ENCODE peak calls at places on chromosomes 12 and 14, in nine cellular contexts. M is OCI-LY7, P is testis, Z is WERI-Rb-1, X is thoracic aorta, T is mammary epithelial cell, G is neural progenitor cell, U is colonic mucosa, W is fibroblast of lung. L is an unnamed sample.

GRCh38 chr12:92899388-92900001 is 29.6 kb downstream of the EEA1 start:
- DNase-seq in M (no peak), P (peak; percentile 53), Z (no peak), X (peak; percentile 70), T (peak; percentile 95), G (peak; percentile 34), U (peak; percentile 53), W (peak; percentile 99), L (no peak)

GRCh38 chr12:51678086-51678724 is 87.2 kb downstream of the SCN8A start:
- DNase-seq in M (peak; percentile 40), P (peak; percentile 28), Z (peak; percentile 45), X (no peak), T (peak; percentile 31), G (peak; percentile 44), U (peak; percentile 61), W (peak; percentile 52), L (peak; percentile 7)

GRCh38 chr14:65258391-65258790 is 154.1 kb upstream of the FUT8 start:
- DNase-seq in M (no peak), P (no peak), Z (no peak), X (no peak), T (peak; percentile 80), G (no peak), U (no peak), W (peak; percentile 91), L (no peak)

GRCh38 chr12:69733638-69734037 is 5.0 kb upstream of the RAB3IP start:
- DNase-seq in M (no peak), P (no peak), Z (no peak), X (no peak), T (no peak), G (no peak), U (no peak), W (no peak), L (no peak)

GRCh38 chr14:43540948-43541347 is 966.1 kb downstream of the FSCB start:
- DNase-seq in M (no peak), P (no peak), Z (peak; percentile 24), X (no peak), T (no peak), G (peak; percentile 5), U (no peak), W (no peak), L (no peak)

GRCh38 chr14:58245562-58245961 is 919 bp downstream of the PSMA3 start:
- DNase-seq in M (peak; percentile 27), P (no peak), Z (no peak), X (no peak), T (no peak), G (no peak), U (no peak), W (no peak), L (no peak)

GRCh38 chr12:101172316-101172715 is 37.7 kb downstream of the SLC5A8 start:
- DNase-seq in M (peak; percentile 3), P (peak; percentile 67), Z (peak; percentile 23), X (no peak), T (peak; percentile 11), G (peak; percentile 71), U (peak; percentile 23), W (peak; percentile 3), L (no peak)

GRCh38 chr12:110694330-110694891 is 5.5 kb upstream of the HVCN1 start:
- DNase-seq in M (no peak), P (no peak), Z (peak; percentile 54), X (no peak), T (no peak), G (no peak), U (no peak), W (no peak), L (no peak)

GRCh38 chr12:119725523-119725922 is 57.6 kb downstream of the PRKAB1 start:
- DNase-seq in M (no peak), P (peak; percentile 37), Z (no peak), X (no peak), T (no peak), G (no peak), U (no peak), W (peak; percentile 8), L (no peak)

GRCh38 chr12:243381-243780 is 19.3 kb downstream of the SLC6A13 start:
- DNase-seq in M (no peak), P (no peak), Z (no peak), X (no peak), T (no peak), G (no peak), U (no peak), W (peak; percentile 23), L (no peak)

GRCh38 chr12:108604208-108604941 is 6.5 kb upstream of the TMEM119 start:
- DNase-seq in M (no peak), P (no peak), Z (no peak), X (no peak), T (no peak), G (peak; percentile 22), U (no peak), W (no peak), L (no peak)

GRCh38 chr14:41597647-41598046 is 9.0 kb upstream of the LRFN5 start:
- DNase-seq in M (no peak), P (peak; percentile 81), Z (no peak), X (no peak), T (no peak), G (no peak), U (no peak), W (no peak), L (no peak)

GRCh38 chr12:52268212-52268611 is 6.2 kb upstream of the KRT86 start:
- DNase-seq in M (no peak), P (no peak), Z (no peak), X (no peak), T (peak; percentile 59), G (no peak), U (no peak), W (peak; percentile 54), L (no peak)

GRCh38 chr12:11894890-11895289 is 175.8 kb upstream of the BCL2L14 start:
- DNase-seq in M (peak; percentile 92), P (no peak), Z (no peak), X (no peak), T (no peak), G (peak; percentile 44), U (no peak), W (no peak), L (no peak)

GRCh38 chr12:110266381-110266909 is 14.6 kb upstream of the ATP2A2 start:
- DNase-seq in M (no peak), P (no peak), Z (no peak), X (no peak), T (no peak), G (no peak), U (no peak), W (no peak), L (no peak)

DNA sequence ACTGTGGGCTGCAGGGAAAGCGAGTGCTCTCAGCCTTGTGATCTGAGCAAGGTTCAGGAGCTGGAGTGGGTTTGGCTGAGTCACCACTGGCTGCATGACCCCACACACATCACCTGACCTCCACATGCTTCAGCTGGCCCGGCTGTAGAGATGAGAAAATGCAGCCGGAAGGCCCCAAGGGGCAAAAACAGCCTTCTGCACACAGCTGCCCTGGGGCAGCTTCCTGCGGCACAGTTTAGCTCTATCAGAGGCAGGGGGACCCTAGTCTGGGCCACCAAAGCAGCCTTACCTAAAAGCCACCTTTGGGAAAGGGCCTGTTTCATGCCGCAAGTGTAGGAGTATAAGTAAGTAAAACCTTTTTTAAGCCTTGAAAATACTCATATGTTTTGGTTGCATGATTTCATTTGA is 123.3 kb downstream of the SSPN start:
- DNase-seq in M (peak; percentile 74), P (peak; percentile 80), Z (no peak), X (no peak), T (peak; percentile 92), G (no peak), U (peak; percentile 22), W (peak; percentile 85), L (no peak)
- H3K4me3 ChIP-seq in M (peak overlapping the region; percentile 55), P (no peak overlapping the region), Z (no peak overlapping the region), X (no peak overlapping the region), T (peak overlapping the region; percentile 22), G (no peak overlapping the region), U (no peak overlapping the region), W (no peak overlapping the region), L (no peak overlapping the region)

GRCh38 chr14:74326369-74327152 is 21.7 kb upstream of the VRTN start:
- DNase-seq in M (no peak), P (no peak), Z (no peak), X (no peak), T (no peak), G (peak; percentile 95), U (no peak), W (no peak), L (no peak)
- H3K9me3 ChIP-seq in M (no peaks in the 10 kb centered on the region), P (no peaks in the 10 kb centered on the region), Z (no peaks in the 10 kb centered on the region), X (no peaks in the 10 kb centered on the region), T (no peaks in the 10 kb centered on the region), G (no peaks in the 10 kb centered on the region), U (no peaks in the 10 kb centered on the region), W (no peaks in the 10 kb centered on the region), L (no peaks in the 10 kb centered on the region)

DNA sequence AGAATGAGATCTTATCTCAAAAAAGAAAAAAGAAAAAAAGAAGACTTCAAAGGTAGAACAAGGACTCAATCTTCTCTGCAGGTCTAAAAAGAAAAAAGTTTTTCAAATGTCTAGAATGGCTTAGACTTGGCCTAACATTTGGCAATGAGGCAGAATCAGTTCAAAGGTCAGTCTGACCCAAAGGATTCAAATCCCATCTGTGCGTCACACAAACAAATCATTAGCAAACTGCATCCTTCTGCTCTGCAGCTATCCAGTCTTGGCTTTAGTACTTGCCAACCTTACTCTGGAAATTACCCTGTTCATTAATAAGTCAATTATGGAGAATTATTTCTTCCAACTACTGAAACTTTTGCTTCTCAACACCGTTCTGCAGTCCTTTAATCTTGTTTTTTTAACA is 3.1 kb downstream of the YAF2 start:
- DNase-seq in M (no peak), P (peak; percentile 27), Z (no peak), X (no peak), T (no peak), G (no peak), U (no peak), W (no peak), L (no peak)
- H3K4me3 ChIP-seq in M (no peak overlapping the region), P (no peak overlapping the region), Z (no peak overlapping the region), X (no peak overlapping the region), T (no peak overlapping the region), G (no peak overlapping the region), U (no peak overlapping the region), W (no peak overlapping the region), L (no peak overlapping the region)

GRCh38 chr12:34606749-34607519 is 584.6 kb downstream of the ALG10 start:
- DNase-seq in M (no peak), P (no peak), Z (no peak), X (no peak), T (no peak), G (no peak), U (no peak), W (no peak), L (no peak)

GRCh38 chr12:34604227-34604626 is 581.9 kb downstream of the ALG10 start:
- DNase-seq in M (no peak), P (no peak), Z (no peak), X (no peak), T (no peak), G (no peak), U (no peak), W (no peak), L (no peak)

GRCh38 chr12:34604631-34605509 is 582.6 kb downstream of the ALG10 start:
- DNase-seq in M (no peak), P (no peak), Z (no peak), X (no peak), T (no peak), G (no peak), U (no peak), W (no peak), L (no peak)

GRCh38 chr12:34605955-34606748 is 583.9 kb downstream of the ALG10 start:
- DNase-seq in M (no peak), P (no peak), Z (no peak), X (no peak), T (no peak), G (no peak), U (no peak), W (no peak), L (no peak)

DNA sequence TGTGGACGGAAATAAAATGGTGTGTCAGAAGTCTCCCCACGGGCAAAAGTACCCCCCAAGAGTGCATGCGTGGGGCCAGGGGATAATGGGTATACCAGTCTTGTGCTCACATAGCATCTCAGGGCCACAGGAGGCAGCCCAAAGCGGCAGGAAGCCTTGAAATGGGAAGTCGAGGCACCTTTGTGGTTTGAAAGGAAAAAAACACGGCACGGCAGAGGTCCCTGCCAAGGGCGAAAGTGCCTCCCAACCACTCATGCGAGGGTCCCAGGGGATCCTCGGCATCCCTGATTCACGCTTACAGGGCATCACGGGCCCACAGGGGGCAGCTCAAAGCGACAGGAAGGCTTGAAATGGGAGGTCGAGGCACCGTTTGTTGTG is 583.2 kb downstream of the ALG10 start:
- DNase-seq in M (no peak), P (no peak), Z (no peak), X (no peak), T (no peak), G (no peak), U (no peak), W (no peak), L (no peak)
- H3K9me3 ChIP-seq in M (no peaks in the 10 kb centered on the region), P (no peaks in the 10 kb centered on the region), Z (no peaks in the 10 kb centered on the region), X (peaks cover 25% of the 10 kb centered on the region), T (peaks cover 24% of the 10 kb centered on the region), G (no peaks in the 10 kb centered on the region), U (no peaks in the 10 kb centered on the region), W (no peaks in the 10 kb centered on the region), L (no peaks in the 10 kb centered on the region)